ENCODE peak calls at places on chromosomes 11 and 22, in five cellular contexts. T is ovary, N is heart right ventricle, Y is A549, L is pancreas. U is an unnamed sample.
A peak's percentile ranks its signal among the peaks of the same experiment; 100 is the strongest.

GRCh38 chr11:7637447-7638157 is 35.7 kb downstream of the CYB5R2 start:
- DNase-seq in T (no peak), N (no peak), L (no peak), Y (no peak), U (no peak)

GRCh38 chr11:112227471-112227870 is 1.2 kb downstream of the PTS start:
- DNase-seq in L (no peak), N (no peak), Y (no peak), T (no peak), U (no peak)

GRCh38 chr11:78742430-78742829 is 167.8 kb upstream of the NARS2 start:
- DNase-seq in L (peak; percentile 91), T (no peak), Y (no peak), N (peak; percentile 67), U (no peak)

GRCh38 chr22:50474711-50475651 is at the start of gene SBF1:
- DNase-seq in L (peak; percentile 96), N (peak; percentile 94), Y (peak; percentile 86), T (peak; percentile 94), U (peak; percentile 96)

GRCh38 chr11:199004-199581 is 6.2 kb downstream of the SCGB1C1 start:
- DNase-seq in L (peak; percentile 38), N (no peak), Y (no peak), T (peak; percentile 22), U (peak; percentile 34)

GRCh38 chr11:95711162-95711944 is 78.2 kb downstream of the FAM76B start:
- DNase-seq in N (no peak), L (no peak), T (peak; percentile 39), Y (no peak), U (no peak)

GRCh38 chr11:73990727-73991126 is 8.1 kb upstream of the UCP2 start:
- DNase-seq in Y (no peak), T (no peak), L (no peak), N (no peak), U (no peak)

GRCh38 chr11:129259950-129260349 is 67.8 kb upstream of the ARHGAP32 start:
- DNase-seq in Y (no peak), N (no peak), T (no peak), L (no peak), U (peak; percentile 72)

GRCh38 chr11:112630496-112630895 is 330.7 kb upstream of the NCAM1 start:
- DNase-seq in L (no peak), N (no peak), Y (no peak), T (no peak), U (no peak)

GRCh38 chr11:15327786-15328231 is 213.1 kb downstream of the INSC start:
- DNase-seq in T (peak; percentile 24), L (peak; percentile 55), Y (peak; percentile 6), N (peak; percentile 25), U (peak; percentile 63)

GRCh38 chr11:19241260-19242183 is 777 bp upstream of the E2F8 start:
- DNase-seq in N (peak; percentile 30), Y (peak; percentile 67), L (peak; percentile 31), T (peak; percentile 27), U (no peak)

GRCh38 chr11:114124601-114125144 is 65.2 kb downstream of the ZBTB16 start:
- DNase-seq in T (no peak), N (no peak), Y (no peak), L (no peak), U (no peak)

GRCh38 chr11:38005597-38005996 is 1407.6 kb upstream of the RAG2 start:
- DNase-seq in Y (no peak), L (no peak), T (no peak), N (no peak), U (no peak)
- H3K27ac ChIP-seq in Y (no peak overlapping the region), L (no peak overlapping the region), T (no peak overlapping the region), N (no peak overlapping the region), U (no peak overlapping the region)

GRCh38 chr11:38019072-38019775 is 1421.2 kb upstream of the RAG2 start:
- DNase-seq in T (no peak), L (peak; percentile 12), N (no peak), Y (no peak), U (no peak)
- TF ChIP-seq CTCF in T (no peak), L (no peak), N (no peak), Y (no peak), U (no peak)

GRCh38 chr11:45654242-45654641 is 11.2 kb downstream of the CHST1 start:
- DNase-seq in T (peak; percentile 5), N (no peak), L (no peak), Y (no peak), U (no peak)

GRCh38 chr11:45654741-45655283 is 10.6 kb downstream of the CHST1 start:
- DNase-seq in T (peak; percentile 8), Y (no peak), N (no peak), L (no peak), U (no peak)

GRCh38 chr11:45655831-45656230 is 9.6 kb downstream of the CHST1 start:
- DNase-seq in T (no peak), N (no peak), Y (no peak), L (no peak), U (no peak)

GRCh38 chr11:45653277-45653676 is 12.1 kb downstream of the CHST1 start:
- DNase-seq in L (no peak), N (no peak), Y (no peak), T (no peak), U (no peak)

GRCh38 chr11:45655347-45655756 is 10.1 kb downstream of the CHST1 start:
- DNase-seq in N (peak; percentile 83), L (peak; percentile 70), T (peak; percentile 81), Y (peak; percentile 88), U (peak; percentile 78)
- H3K4me3 ChIP-seq in N (no peak overlapping the region), L (no peak overlapping the region), T (no peak overlapping the region), Y (no peak overlapping the region), U (peak overlapping the region; percentile 4)

DNA sequence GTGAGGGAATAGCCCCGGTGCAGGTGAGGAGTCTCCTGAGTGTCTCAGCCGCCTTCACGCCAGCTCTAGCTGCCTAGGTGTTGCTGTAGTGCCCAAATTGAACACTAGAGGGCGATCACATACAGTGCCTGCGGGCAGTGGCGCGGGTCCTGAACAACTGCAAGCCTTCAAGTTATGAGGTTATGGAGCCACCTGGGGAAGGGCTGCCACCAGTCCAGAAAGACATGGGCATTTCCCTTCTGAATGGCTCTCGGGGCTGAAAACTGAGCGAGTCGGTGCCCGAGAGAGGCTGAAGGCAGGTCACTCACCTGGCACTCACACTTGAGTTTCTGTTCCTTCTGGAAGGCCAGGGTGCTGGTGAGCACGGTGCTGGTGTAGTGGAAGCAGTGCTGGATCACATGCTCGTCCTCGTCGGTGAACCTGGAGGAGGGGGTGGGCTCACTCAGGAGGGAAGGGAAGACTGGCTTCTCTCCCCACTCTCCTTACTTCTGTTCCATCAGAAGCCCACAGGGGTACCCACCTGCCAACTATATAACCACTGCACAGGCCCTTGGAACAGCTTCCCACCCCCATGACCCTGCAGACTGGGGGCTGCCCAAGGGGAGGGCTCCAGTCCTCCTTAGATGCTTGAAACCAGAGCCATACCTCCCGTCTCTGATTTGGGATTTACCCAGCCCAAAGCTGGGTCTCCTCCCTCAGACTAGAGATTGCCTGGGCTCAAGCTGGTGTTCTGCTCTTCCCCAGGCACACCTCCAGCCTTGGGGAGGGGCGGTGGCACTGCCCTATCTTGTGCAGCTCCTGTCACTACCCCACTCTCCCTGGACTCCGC is 88.2 kb downstream of the PDE2A start:
- DNase-seq in N (peak; percentile 40), L (peak; percentile 49), T (peak; percentile 68), Y (peak; percentile 77), U (peak; percentile 70)
- H3K27ac ChIP-seq in N (no peak overlapping the region), L (no peak overlapping the region), T (no peak overlapping the region), Y (no peak overlapping the region), U (peak overlapping the region; percentile 8)

DNA sequence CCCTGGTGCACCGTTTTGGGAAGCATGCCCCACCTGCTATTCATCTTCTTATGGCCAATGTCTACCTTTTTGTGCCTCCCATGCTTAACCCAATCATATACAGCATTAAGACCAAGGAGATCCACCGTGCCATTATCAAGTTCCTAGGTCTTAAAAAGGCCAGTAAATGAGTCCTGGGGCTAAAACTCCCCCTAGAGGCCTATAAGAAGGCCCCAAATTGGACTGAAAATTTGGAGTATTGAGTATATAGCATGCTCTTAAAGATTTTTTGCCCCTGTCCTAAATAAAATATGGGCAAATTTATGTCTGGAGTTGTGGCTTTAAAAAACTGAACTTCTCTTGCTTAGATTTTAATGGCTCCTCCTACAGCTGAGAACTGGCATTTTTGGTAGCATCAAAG is 6.6 kb downstream of the OR51M1 start:
- DNase-seq in N (no peak), Y (no peak), L (no peak), T (no peak), U (no peak)
- TF ChIP-seq CTCF in N (no peak), Y (no peak), L (no peak), T (no peak), U (no peak)

DNA sequence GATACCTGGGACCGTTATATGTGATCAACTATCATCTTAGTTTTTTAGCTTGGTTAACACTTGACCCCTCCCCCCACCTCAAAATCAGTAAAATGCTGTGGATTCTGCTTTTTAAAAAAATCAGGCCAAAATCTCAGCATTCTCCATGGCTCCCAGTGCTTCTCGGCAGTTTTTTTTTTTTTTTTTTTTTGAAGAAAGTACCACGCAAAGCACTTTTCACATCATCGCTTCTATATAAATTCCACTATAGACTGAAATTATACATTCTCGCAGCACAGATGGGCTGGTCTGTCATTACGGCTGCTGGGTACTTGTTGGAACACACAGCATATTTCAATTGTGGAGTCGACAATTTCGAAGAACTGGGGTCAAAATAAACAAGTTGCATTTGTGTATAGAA is 67.7 kb upstream of the PPARA start:
- DNase-seq in N (no peak), T (peak; percentile 17), Y (no peak), L (no peak), U (peak; percentile 32)
- H3K4me3 ChIP-seq in N (peak overlapping the region; percentile 69), T (no peak overlapping the region), Y (peak overlapping the region; percentile 52), L (no peak overlapping the region), U (peak overlapping the region; percentile 93)

GRCh38 chr11:57871231-57871630 is 109.6 kb downstream of the CTNND1 start:
- DNase-seq in N (no peak), T (no peak), Y (no peak), L (no peak), U (no peak)

GRCh38 chr11:57873196-57873911 is 111.8 kb downstream of the CTNND1 start:
- DNase-seq in L (no peak), Y (no peak), T (no peak), N (no peak), U (no peak)

GRCh38 chr11:57868491-57868890 is 106.9 kb downstream of the CTNND1 start:
- DNase-seq in Y (no peak), T (no peak), N (no peak), L (no peak), U (no peak)
- H3K27ac ChIP-seq in Y (no peak overlapping the region), T (no peak overlapping the region), N (no peak overlapping the region), L (no peak overlapping the region), U (no peak overlapping the region)